ENCODE peak calls at places on chromosomes 4 and X, in seven cellular contexts. Z, V, S, G, R, C and K are unnamed samples.
A peak's percentile ranks its signal among the peaks of the same experiment; 100 is the strongest.

GRCh38 chr4:83255584-83255983 is 29.0 kb downstream of the COQ2 start:
- DNase-seq in Z (no peak), V (no peak), S (no peak), G (peak; percentile 22), R (no peak), C (no peak), K (no peak)

GRCh38 chr4:121277194-121278105 is 103.4 kb downstream of the QRFPR start:
- DNase-seq in Z (no peak), V (no peak), S (no peak), G (peak; percentile 28), R (no peak), C (peak; percentile 22), K (no peak)

GRCh38 chrX:36898301-36898700 is 109.9 kb upstream of the FAM47C start:
- DNase-seq in Z (no peak), V (no peak), S (no peak), G (peak; percentile 14), R (no peak), C (no peak), K (no peak)

GRCh38 chrX:37712458-37712857 is 26.9 kb downstream of the XK start:
- DNase-seq in Z (no peak), V (no peak), S (no peak), G (no peak), R (no peak), C (no peak), K (no peak)

GRCh38 chr4:166896254-166896653 is 338.0 kb downstream of the SPOCK3 start:
- DNase-seq in Z (peak; percentile 32), V (no peak), S (no peak), G (no peak), R (no peak), C (no peak), K (peak; percentile 45)

GRCh38 chr4:3286335-3287175 is 6.3 kb upstream of the RGS12 start:
- DNase-seq in Z (peak; percentile 59), V (no peak), S (no peak), G (no peak), R (no peak), C (no peak), K (no peak)

GRCh38 chr4:52659016-52659721 is at the start of gene USP46:
- DNase-seq in Z (peak; percentile 93), V (peak; percentile 18), S (peak; percentile 30), G (peak; percentile 57), R (peak; percentile 58), C (peak; percentile 71), K (peak; percentile 47)

GRCh38 chrX:110258552-110258951 is 59.3 kb downstream of the AMMECR1 start:
- DNase-seq in Z (no peak), V (no peak), S (no peak), G (no peak), R (no peak), C (no peak), K (no peak)

GRCh38 chr4:172155838-172156345 is 342.7 kb downstream of the GALNTL6 start:
- DNase-seq in Z (no peak), V (no peak), S (no peak), G (no peak), R (no peak), C (no peak), K (no peak)

GRCh38 chr4:2262944-2263250 is 988 bp upstream of the MXD4 start:
- DNase-seq in Z (no peak), V (no peak), S (no peak), G (no peak), R (no peak), C (no peak), K (no peak)

GRCh38 chrX:150161092-150161672 is 201.9 kb upstream of the MAMLD1 start:
- DNase-seq in Z (no peak), V (no peak), S (no peak), G (no peak), R (no peak), C (no peak), K (no peak)

GRCh38 chr4:55364691-55365346 is 18.8 kb downstream of the SRD5A3 start:
- DNase-seq in Z (no peak), V (no peak), S (no peak), G (no peak), R (no peak), C (peak; percentile 46), K (no peak)

GRCh38 chr4:24894243-24894642 is 18.6 kb downstream of the CCDC149 start:
- DNase-seq in Z (no peak), V (no peak), S (no peak), G (no peak), R (no peak), C (no peak), K (no peak)

GRCh38 chrX:135985123-135985973 is at the start of gene SLC9A6:
- DNase-seq in Z (peak; percentile 89), V (peak; percentile 43), S (peak; percentile 47), G (peak; percentile 77), R (peak; percentile 3), C (peak; percentile 58), K (no peak)

GRCh38 chr4:40199999-40200880 is 3.4 kb downstream of the RHOH start:
- DNase-seq in Z (peak; percentile 77), V (no peak), S (peak; percentile 48), G (no peak), R (no peak), C (no peak), K (peak; percentile 78)

GRCh38 chr4:186693159-186693815 is 30.4 kb downstream of the FAT1 start:
- DNase-seq in Z (peak; percentile 81), V (no peak), S (no peak), G (no peak), R (no peak), C (no peak), K (no peak)

GRCh38 chr4:1376391-1376840 is 29.4 kb downstream of the UVSSA start:
- DNase-seq in Z (no peak), V (no peak), S (no peak), G (no peak), R (no peak), C (no peak), K (no peak)

GRCh38 chr4:159278399-159278798 is 175.5 kb downstream of the RAPGEF2 start:
- DNase-seq in Z (no peak), V (no peak), S (no peak), G (no peak), R (no peak), C (no peak), K (no peak)

GRCh38 chr4:139633661-139634060 is 32.0 kb upstream of the MGST2 start:
- DNase-seq in Z (no peak), V (no peak), S (no peak), G (no peak), R (no peak), C (peak; percentile 34), K (no peak)

GRCh38 chrX:120140293-120140981 is 18.0 kb upstream of the RHOXF2 start:
- DNase-seq in Z (no peak), V (no peak), S (no peak), G (no peak), R (no peak), C (no peak), K (no peak)

GRCh38 chr4:54961357-54961975 is 163.9 kb downstream of the KDR start:
- DNase-seq in Z (no peak), V (no peak), S (no peak), G (peak; percentile 47), R (no peak), C (peak; percentile 20), K (no peak)

GRCh38 chrX:36957425-36958328 is 50.5 kb upstream of the FAM47C start:
- DNase-seq in Z (peak; percentile 66), V (no peak), S (no peak), G (no peak), R (no peak), C (peak; percentile 43), K (no peak)

GRCh38 chr4:47160095-47160494 is 128.7 kb downstream of the GABRB1 start:
- DNase-seq in Z (no peak), V (no peak), S (no peak), G (no peak), R (no peak), C (no peak), K (no peak)

GRCh38 chrX:27163236-27163635 is 299.9 kb downstream of the PPP4R3C start:
- DNase-seq in Z (no peak), V (no peak), S (no peak), G (no peak), R (no peak), C (no peak), K (no peak)

GRCh38 chr4:52199574-52200338 is 148.7 kb downstream of the SPATA18 start:
- DNase-seq in Z (no peak), V (no peak), S (no peak), G (peak; percentile 6), R (no peak), C (no peak), K (no peak)

GRCh38 chrX:46929439-46930018 is 17.3 kb downstream of the JADE3 start:
- DNase-seq in Z (no peak), V (no peak), S (no peak), G (no peak), R (no peak), C (no peak), K (no peak)

GRCh38 chr4:139278956-139279722 is 886 bp downstream of the MGARP start:
- DNase-seq in Z (no peak), V (no peak), S (no peak), G (no peak), R (no peak), C (peak; percentile 26), K (no peak)

GRCh38 chr4:113831469-113831868 is 69.9 kb upstream of the CAMK2D start:
- DNase-seq in Z (no peak), V (no peak), S (no peak), G (no peak), R (no peak), C (no peak), K (no peak)

GRCh38 chr4:138835833-138836521 is 179.6 kb upstream of the NOCT start:
- DNase-seq in Z (peak; percentile 66), V (no peak), S (no peak), G (no peak), R (no peak), C (no peak), K (no peak)

GRCh38 chrX:83469551-83469950 is 38.5 kb upstream of the POU3F4 start:
- DNase-seq in Z (no peak), V (no peak), S (no peak), G (peak; percentile 27), R (no peak), C (peak; percentile 31), K (no peak)

GRCh38 chr4:947491-947971 is 15.3 kb downstream of the TMEM175 start:
- DNase-seq in Z (peak; percentile 75), V (no peak), S (no peak), G (no peak), R (no peak), C (no peak), K (peak; percentile 27)

GRCh38 chr4:26076000-26076587 is 162.1 kb downstream of the SMIM20 start:
- DNase-seq in Z (no peak), V (no peak), S (no peak), G (no peak), R (no peak), C (no peak), K (peak; percentile 83)

GRCh38 chrX:39766882-39767281 is 330.9 kb downstream of the BCOR start:
- DNase-seq in Z (no peak), V (no peak), S (no peak), G (no peak), R (no peak), C (no peak), K (no peak)